ENCODE peak calls at places on chromosomes 6 and 20, in seven cellular contexts. One of them, this sample, is unnamed.

GRCh38 chr6:155974359-155974758 is 518.7 kb upstream of the NOX3 start:
- DNase-seq in body of pancreas: no peak
- DNase-seq in HFFc6: no peak
- DNase-seq in foreskin fibroblast: no peak
- DNase-seq in nephron progenitor cell: no peak
- DNase-seq in stomach: no peak
- DNase-seq in osteocyte: no peak
- DNase-seq in this sample: no peak

GRCh38 chr20:49187330-49188100 is 619 bp downstream of the STAU1 start:
- DNase-seq in body of pancreas: peak
- DNase-seq in HFFc6: no peak
- DNase-seq in foreskin fibroblast: no peak
- DNase-seq in nephron progenitor cell: no peak
- DNase-seq in stomach: peak
- DNase-seq in osteocyte: no peak
- DNase-seq in this sample: peak

GRCh38 chr20:16803965-16804792 is 56.0 kb downstream of the OTOR start:
- DNase-seq in body of pancreas: peak
- DNase-seq in HFFc6: peak
- DNase-seq in foreskin fibroblast: peak
- DNase-seq in nephron progenitor cell: peak
- DNase-seq in stomach: peak
- DNase-seq in osteocyte: no peak
- DNase-seq in this sample: peak

GRCh38 chr6:79301290-79301689 is 66.8 kb upstream of the HMGN3 start:
- DNase-seq in body of pancreas: no peak
- DNase-seq in HFFc6: no peak
- DNase-seq in foreskin fibroblast: no peak
- DNase-seq in nephron progenitor cell: no peak
- DNase-seq in stomach: no peak
- DNase-seq in osteocyte: no peak
- DNase-seq in this sample: no peak

GRCh38 chr20:34403063-34403827 is 40.2 kb downstream of the ITCH start:
- DNase-seq in body of pancreas: no peak
- DNase-seq in HFFc6: no peak
- DNase-seq in foreskin fibroblast: no peak
- DNase-seq in nephron progenitor cell: no peak
- DNase-seq in stomach: no peak
- DNase-seq in osteocyte: no peak
- DNase-seq in this sample: no peak

GRCh38 chr6:163860194-163861081 is 445.9 kb downstream of the QKI start:
- DNase-seq in body of pancreas: no peak
- DNase-seq in HFFc6: peak
- DNase-seq in foreskin fibroblast: peak
- DNase-seq in nephron progenitor cell: peak
- DNase-seq in stomach: no peak
- DNase-seq in osteocyte: no peak
- DNase-seq in this sample: no peak

GRCh38 chr20:2692886-2693285 is 306 bp downstream of the EBF4 start:
- DNase-seq in body of pancreas: no peak
- DNase-seq in HFFc6: no peak
- DNase-seq in foreskin fibroblast: no peak
- DNase-seq in nephron progenitor cell: peak
- DNase-seq in stomach: peak
- DNase-seq in osteocyte: no peak
- DNase-seq in this sample: peak

GRCh38 chr6:139520321-139520768 is 145.9 kb upstream of the CITED2 start:
- DNase-seq in body of pancreas: no peak
- DNase-seq in HFFc6: no peak
- DNase-seq in foreskin fibroblast: no peak
- DNase-seq in nephron progenitor cell: no peak
- DNase-seq in stomach: no peak
- DNase-seq in osteocyte: no peak
- DNase-seq in this sample: no peak

GRCh38 chr6:152380351-152380767 is 256.8 kb downstream of the SYNE1 start:
- DNase-seq in body of pancreas: peak
- DNase-seq in HFFc6: peak
- DNase-seq in foreskin fibroblast: peak
- DNase-seq in nephron progenitor cell: no peak
- DNase-seq in stomach: no peak
- DNase-seq in osteocyte: no peak
- DNase-seq in this sample: no peak

GRCh38 chr6:83853178-83853967 is at the start of gene RIPPLY2:
- DNase-seq in body of pancreas: peak
- DNase-seq in HFFc6: no peak
- DNase-seq in foreskin fibroblast: peak
- DNase-seq in nephron progenitor cell: peak
- DNase-seq in stomach: no peak
- DNase-seq in osteocyte: no peak
- DNase-seq in this sample: peak

GRCh38 chr20:48823960-48824497 is 3.8 kb downstream of the PREX1 start:
- DNase-seq in body of pancreas: no peak
- DNase-seq in HFFc6: peak
- DNase-seq in foreskin fibroblast: peak
- DNase-seq in nephron progenitor cell: no peak
- DNase-seq in stomach: no peak
- DNase-seq in osteocyte: no peak
- DNase-seq in this sample: peak

GRCh38 chr20:33005132-33005566 is 916 bp upstream of the SUN5 start:
- DNase-seq in body of pancreas: no peak
- DNase-seq in HFFc6: no peak
- DNase-seq in foreskin fibroblast: no peak
- DNase-seq in nephron progenitor cell: no peak
- DNase-seq in stomach: no peak
- DNase-seq in osteocyte: no peak
- DNase-seq in this sample: peak

GRCh38 chr6:140537834-140538680 is 1163.6 kb upstream of the CITED2 start:
- DNase-seq in body of pancreas: peak
- DNase-seq in HFFc6: peak
- DNase-seq in foreskin fibroblast: peak
- DNase-seq in nephron progenitor cell: peak
- DNase-seq in stomach: no peak
- DNase-seq in osteocyte: no peak
- DNase-seq in this sample: no peak

DNA sequence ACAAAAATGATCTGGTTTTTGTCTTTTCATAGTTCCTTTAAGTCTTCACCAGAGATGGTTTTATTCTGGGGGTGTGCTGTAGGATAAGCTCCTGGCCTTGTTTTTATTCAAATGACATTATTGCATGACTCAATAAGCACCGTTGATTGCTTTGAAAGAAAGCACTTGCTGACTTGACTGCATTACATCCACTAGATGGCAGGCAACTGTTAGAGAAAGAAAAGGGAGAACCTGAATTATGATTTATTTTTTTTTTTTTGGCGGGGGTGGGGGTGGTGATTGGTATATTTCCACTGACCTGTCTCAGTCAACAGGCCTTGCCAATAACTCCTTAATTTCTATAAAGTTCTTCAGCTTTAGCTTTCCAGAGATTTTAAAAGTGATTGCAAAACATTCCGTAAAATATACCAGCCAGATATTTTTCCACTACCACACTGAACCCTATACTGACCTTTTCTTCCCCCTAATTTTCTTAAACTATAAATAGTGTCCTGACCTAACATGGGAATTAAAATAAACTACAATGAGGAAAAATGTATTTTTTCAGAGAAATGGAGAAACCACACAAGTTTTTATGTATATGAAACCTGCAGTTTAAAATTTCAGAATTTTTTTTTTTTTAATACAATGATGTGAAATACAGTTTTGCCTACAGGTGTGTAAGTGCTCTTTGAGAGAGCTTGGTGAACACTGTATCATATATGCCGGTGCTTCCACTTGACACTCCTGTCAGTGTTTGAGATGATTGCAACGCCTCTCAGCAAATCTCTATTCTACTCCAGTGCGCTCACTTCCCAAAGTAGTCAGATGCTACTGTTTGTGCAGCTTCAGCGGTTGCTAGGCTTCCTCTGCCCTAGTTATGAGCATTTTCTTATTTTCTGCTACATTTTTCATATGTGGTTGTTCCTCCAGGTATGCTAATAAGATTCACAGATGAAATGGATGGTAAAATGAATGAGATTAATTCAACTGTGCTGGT is 274.3 kb downstream of the CD109 start:
- DNase-seq in body of pancreas: no peak
- DNase-seq in HFFc6: peak
- DNase-seq in foreskin fibroblast: peak
- DNase-seq in nephron progenitor cell: peak
- DNase-seq in stomach: no peak
- DNase-seq in osteocyte: no peak
- DNase-seq in this sample: no peak
- TF ChIP-seq CTCF in body of pancreas: peak
- TF ChIP-seq CTCF in HFFc6: peak
- TF ChIP-seq CTCF in foreskin fibroblast: peak
- TF ChIP-seq CTCF in nephron progenitor cell: peak
- TF ChIP-seq CTCF in stomach: peak
- TF ChIP-seq CTCF in osteocyte: peak
- TF ChIP-seq CTCF in this sample: no peak

DNA sequence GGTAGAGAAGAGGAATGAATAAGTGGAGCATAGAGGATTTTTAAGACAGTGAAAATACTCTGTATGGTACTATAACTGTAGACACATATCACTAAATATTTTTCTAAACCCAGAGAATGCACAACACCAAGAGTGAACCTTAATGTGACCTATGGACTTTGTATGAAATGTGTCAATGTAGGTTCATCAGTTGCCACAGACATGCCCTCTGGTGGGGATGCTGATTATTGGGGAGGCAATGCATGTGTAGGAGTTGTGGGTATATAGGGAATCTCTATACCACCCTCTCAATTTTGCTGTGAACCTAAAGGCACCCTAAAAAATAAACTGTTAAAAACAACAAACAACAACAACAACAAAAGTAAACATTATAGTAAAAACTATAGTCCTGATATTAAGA is 293.7 kb downstream of the RNF144B start:
- DNase-seq in body of pancreas: no peak
- DNase-seq in HFFc6: no peak
- DNase-seq in foreskin fibroblast: no peak
- DNase-seq in nephron progenitor cell: no peak
- DNase-seq in stomach: no peak
- DNase-seq in osteocyte: no peak
- DNase-seq in this sample: no peak
- TF ChIP-seq CTCF in body of pancreas: no peak
- TF ChIP-seq CTCF in HFFc6: no peak
- TF ChIP-seq CTCF in foreskin fibroblast: no peak
- TF ChIP-seq CTCF in nephron progenitor cell: no peak
- TF ChIP-seq CTCF in stomach: no peak
- TF ChIP-seq CTCF in osteocyte: peak
- TF ChIP-seq CTCF in this sample: no peak

DNA sequence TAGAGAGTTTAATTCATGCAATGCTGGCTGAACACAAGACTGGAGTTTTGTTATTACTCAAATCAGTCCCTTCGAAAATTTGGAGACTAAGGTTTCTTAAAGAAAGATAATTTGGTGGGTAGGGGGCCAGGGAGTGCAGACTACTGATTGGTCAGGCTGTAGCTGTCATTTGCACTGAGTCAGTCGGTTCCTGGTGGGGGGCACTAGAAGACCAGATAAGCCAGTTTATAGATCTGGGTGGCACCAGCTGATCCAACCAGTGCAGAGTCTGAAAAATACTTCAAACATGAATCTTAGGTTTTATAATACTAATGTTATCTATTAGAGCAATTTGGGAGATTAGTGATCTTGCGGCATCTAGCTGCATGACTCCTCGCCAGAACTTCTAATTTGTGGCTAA is 530.7 kb downstream of the NKAIN2 start:
- DNase-seq in body of pancreas: no peak
- DNase-seq in HFFc6: no peak
- DNase-seq in foreskin fibroblast: no peak
- DNase-seq in nephron progenitor cell: no peak
- DNase-seq in stomach: no peak
- DNase-seq in osteocyte: no peak
- DNase-seq in this sample: no peak
- TF ChIP-seq CTCF in body of pancreas: no peak
- TF ChIP-seq CTCF in HFFc6: no peak
- TF ChIP-seq CTCF in foreskin fibroblast: no peak
- TF ChIP-seq CTCF in nephron progenitor cell: no peak
- TF ChIP-seq CTCF in stomach: no peak
- TF ChIP-seq CTCF in osteocyte: no peak
- TF ChIP-seq CTCF in this sample: no peak

GRCh38 chr6:154500769-154501171 is 9.7 kb downstream of the CNKSR3 start:
- DNase-seq in body of pancreas: peak
- DNase-seq in HFFc6: no peak
- DNase-seq in foreskin fibroblast: no peak
- DNase-seq in nephron progenitor cell: no peak
- DNase-seq in stomach: no peak
- DNase-seq in osteocyte: no peak
- DNase-seq in this sample: no peak
- TF ChIP-seq CTCF in body of pancreas: peak
- TF ChIP-seq CTCF in HFFc6: peak
- TF ChIP-seq CTCF in foreskin fibroblast: peak
- TF ChIP-seq CTCF in nephron progenitor cell: peak
- TF ChIP-seq CTCF in stomach: peak
- TF ChIP-seq CTCF in osteocyte: peak
- TF ChIP-seq CTCF in this sample: no peak

GRCh38 chr20:43988867-43989266 is 74.2 kb downstream of the TOX2 start:
- DNase-seq in body of pancreas: no peak
- DNase-seq in HFFc6: peak
- DNase-seq in foreskin fibroblast: peak
- DNase-seq in nephron progenitor cell: no peak
- DNase-seq in stomach: no peak
- DNase-seq in osteocyte: no peak
- DNase-seq in this sample: no peak
- TF ChIP-seq CTCF in body of pancreas: no peak
- TF ChIP-seq CTCF in HFFc6: peak
- TF ChIP-seq CTCF in foreskin fibroblast: peak
- TF ChIP-seq CTCF in nephron progenitor cell: no peak
- TF ChIP-seq CTCF in stomach: no peak
- TF ChIP-seq CTCF in osteocyte: no peak
- TF ChIP-seq CTCF in this sample: no peak

DNA sequence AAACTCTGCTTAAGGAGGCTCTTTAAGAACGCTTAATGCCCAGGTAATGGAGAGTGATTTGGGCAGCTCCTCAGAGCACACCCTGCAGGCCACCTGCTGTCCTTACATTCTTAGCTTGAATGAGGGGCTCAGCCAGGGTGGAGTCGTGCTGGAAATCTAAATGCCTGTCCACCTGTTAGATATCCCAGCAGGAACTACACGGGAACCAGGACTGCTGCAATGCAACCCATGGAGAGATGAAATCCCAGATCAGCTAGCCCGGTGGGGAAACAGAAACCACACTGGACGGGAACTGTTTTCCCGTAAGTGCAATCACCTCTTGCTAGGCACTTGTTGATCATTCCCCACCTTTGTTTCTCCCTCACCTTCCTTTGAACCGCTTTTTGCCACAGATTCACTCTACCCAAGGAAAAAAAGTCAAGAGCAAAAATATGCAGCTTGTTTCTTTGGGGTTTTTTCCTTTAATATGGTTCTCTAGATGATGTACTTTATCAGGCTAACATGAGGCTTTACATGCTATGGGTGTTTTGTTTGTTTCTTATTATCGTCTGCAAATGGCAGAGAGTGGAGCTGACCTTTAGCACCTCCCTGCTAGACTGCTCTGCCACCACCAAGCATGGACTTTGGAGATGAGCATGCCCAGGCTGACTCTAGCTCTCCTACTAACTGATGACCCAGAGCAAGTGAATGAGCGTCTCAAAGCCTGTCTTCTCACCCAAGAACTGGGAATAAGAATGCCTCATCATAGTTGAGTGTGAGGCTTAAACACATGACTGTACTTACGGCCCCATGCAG is 125.9 kb upstream of the TNFAIP3 start:
- DNase-seq in body of pancreas: no peak
- DNase-seq in HFFc6: no peak
- DNase-seq in foreskin fibroblast: no peak
- DNase-seq in nephron progenitor cell: no peak
- DNase-seq in stomach: no peak
- DNase-seq in osteocyte: no peak
- DNase-seq in this sample: no peak
- TF ChIP-seq CTCF in body of pancreas: no peak
- TF ChIP-seq CTCF in HFFc6: no peak
- TF ChIP-seq CTCF in foreskin fibroblast: no peak
- TF ChIP-seq CTCF in nephron progenitor cell: no peak
- TF ChIP-seq CTCF in stomach: no peak
- TF ChIP-seq CTCF in osteocyte: no peak
- TF ChIP-seq CTCF in this sample: no peak